ENCODE peak calls at places on chromosomes 5 and 9, in six cellular contexts. P, E, B, G, N and A are unnamed samples.

GRCh38 chr5:157280927-157281326 is 15.0 kb downstream of the CYFIP2 start:
- DNase-seq in G (no peak), N (no peak), P (no peak), E (no peak), B (no peak), A (no peak)

GRCh38 chr9:112032733-112033132 is 136.1 kb downstream of the UGCG start:
- DNase-seq in E (no peak), N (no peak), P (no peak), G (no peak), B (no peak), A (no peak)

GRCh38 chr5:31663519-31663918 is 24.6 kb downstream of the PDZD2 start:
- DNase-seq in B (no peak), P (no peak), N (no peak), G (no peak), E (no peak), A (no peak)

GRCh38 chr5:39274388-39275085 is 55.2 kb upstream of the FYB1 start:
- DNase-seq in N (no peak), E (no peak), P (no peak), G (no peak), B (no peak), A (no peak)

GRCh38 chr9:126421567-126422428 is 95.2 kb downstream of the MVB12B start:
- DNase-seq in E (peak; percentile 45), B (no peak), G (no peak), N (peak; percentile 84), P (no peak), A (no peak)

GRCh38 chr5:759111-759741 is 25.3 kb downstream of the ZDHHC11B start:
- DNase-seq in P (peak; percentile 61), B (no peak), E (peak; percentile 57), N (no peak), G (peak; percentile 5), A (no peak)

GRCh38 chr5:154823605-154824004 is 26.8 kb downstream of the FAXDC2 start:
- DNase-seq in B (no peak), E (no peak), G (no peak), N (no peak), P (no peak), A (no peak)

GRCh38 chr9:21708225-21708624 is 94.2 kb upstream of the MTAP start:
- DNase-seq in B (no peak), G (no peak), P (no peak), N (no peak), E (no peak), A (no peak)

GRCh38 chr9:111866976-111867375 is 29.6 kb upstream of the UGCG start:
- DNase-seq in G (no peak), E (no peak), P (no peak), N (no peak), B (no peak), A (peak; percentile 30)

GRCh38 chr9:87766697-87767096 is 40.8 kb downstream of the CTSL start:
- DNase-seq in B (no peak), G (peak; percentile 63), P (no peak), E (no peak), N (no peak), A (no peak)

GRCh38 chr9:19934301-19934868 is 145.5 kb upstream of the SLC24A2 start:
- DNase-seq in B (no peak), E (no peak), G (no peak), N (peak; percentile 46), P (no peak), A (no peak)

GRCh38 chr9:123316053-123316718 is 39.8 kb upstream of the CRB2 start:
- DNase-seq in P (no peak), B (no peak), N (no peak), E (no peak), G (no peak), A (no peak)

GRCh38 chr5:147968855-147969254 is 62.5 kb upstream of the C5orf46 start:
- DNase-seq in B (no peak), G (no peak), E (no peak), P (no peak), N (no peak), A (no peak)

GRCh38 chr9:127163409-127163808 is 41.0 kb upstream of the ANGPTL2 start:
- DNase-seq in E (no peak), B (no peak), G (no peak), N (no peak), P (no peak), A (no peak)

GRCh38 chr9:131100445-131100844 is 4.1 kb downstream of the AIF1L start:
- DNase-seq in B (no peak), P (no peak), N (peak; percentile 97), E (no peak), G (no peak), A (no peak)

GRCh38 chr9:28443461-28443860 is 870.2 kb upstream of the C9orf72 start:
- DNase-seq in P (no peak), G (no peak), N (no peak), B (no peak), E (no peak), A (no peak)

GRCh38 chr5:10854526-10855277 is 93.7 kb upstream of the DAP start:
- DNase-seq in P (no peak), G (no peak), N (no peak), B (no peak), E (peak; percentile 60), A (no peak)

GRCh38 chr9:72292184-72292787 is 72.7 kb downstream of the ZFAND5 start:
- DNase-seq in E (no peak), P (no peak), N (no peak), B (no peak), G (no peak), A (no peak)

GRCh38 chr5:74579215-74579614 is 61.3 kb downstream of the ENC1 start:
- DNase-seq in G (no peak), B (peak; percentile 16), P (no peak), E (no peak), N (no peak), A (no peak)

GRCh38 chr9:101691657-101692056 is 46.8 kb downstream of the GRIN3A start:
- DNase-seq in E (no peak), G (no peak), B (no peak), P (no peak), N (no peak), A (no peak)

GRCh38 chr5:16690243-16690839 is 73.5 kb upstream of the RETREG1 start:
- DNase-seq in P (peak; percentile 67), G (peak; percentile 16), N (no peak), E (no peak), B (no peak), A (no peak)

GRCh38 chr9:82720515-82720914 is 342.4 kb downstream of the RASEF start:
- DNase-seq in P (no peak), N (no peak), B (no peak), E (no peak), G (no peak), A (no peak)

GRCh38 chr5:94498199-94498598 is 120.2 kb downstream of the KIAA0825 start:
- DNase-seq in P (no peak), G (no peak), N (no peak), E (no peak), B (no peak), A (no peak)

DNA sequence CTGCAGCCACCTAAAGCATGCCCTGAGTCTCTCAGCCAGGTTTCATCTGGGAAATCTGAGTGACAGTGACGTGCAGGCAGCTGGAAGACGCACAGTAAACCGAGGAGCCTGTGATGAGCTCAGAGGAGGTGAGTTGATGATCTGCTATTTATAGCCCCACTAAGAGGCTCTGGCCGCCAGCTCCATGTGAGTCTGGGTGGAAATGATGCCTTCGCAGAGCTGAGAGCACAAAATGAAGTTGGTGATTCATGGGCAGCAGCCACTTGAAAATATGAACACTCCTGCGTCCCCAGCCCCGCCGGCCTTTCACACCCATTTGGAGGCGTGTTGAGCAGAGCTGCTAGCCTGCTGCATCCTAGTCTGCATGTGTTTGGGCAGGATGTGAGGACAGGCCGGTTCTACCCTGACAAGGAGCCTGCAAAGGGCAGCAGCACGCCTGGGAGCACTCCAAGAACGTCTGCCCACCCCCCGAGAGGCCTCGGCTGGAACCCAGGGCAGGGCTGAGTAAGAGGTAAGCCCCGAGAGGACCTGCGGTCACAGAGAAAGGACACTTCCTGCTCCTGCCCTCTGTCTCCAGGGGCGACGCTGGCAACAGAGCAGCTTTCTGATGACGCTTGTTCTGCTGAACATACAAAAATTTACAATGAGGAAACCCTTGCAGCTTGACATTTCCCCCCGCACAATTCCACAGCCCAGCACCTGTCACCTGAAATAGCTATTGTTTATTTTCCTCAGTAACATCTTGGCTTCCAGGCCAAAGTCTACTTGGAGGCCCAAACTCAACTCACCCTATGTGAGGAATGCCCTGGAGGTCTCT is 25.1 kb upstream of the CDKN2AIPNL start:
- DNase-seq in B (peak; percentile 27), P (no peak), N (peak; percentile 85), E (peak; percentile 88), G (peak; percentile 77), A (peak; percentile 74)
- H3K27ac ChIP-seq in B (peak overlapping the region; percentile 30), P (no peak overlapping the region), N (peak overlapping the region; percentile 91), E (peak overlapping the region; percentile 91), G (peak overlapping the region; percentile 64), A (peak overlapping the region; percentile 97)

GRCh38 chr9:136587944-136588662 is 42.3 kb upstream of the NOTCH1 start:
- DNase-seq in E (no peak), G (no peak), P (peak; percentile 77), B (no peak), N (no peak), A (no peak)
- H3K4me3 ChIP-seq in E (peak overlapping the region; percentile 14), G (no peak overlapping the region), P (peak overlapping the region; percentile 36), B (peak overlapping the region; percentile 58), N (no peak overlapping the region), A (no peak overlapping the region)

GRCh38 chr9:98625728-98626127 is 83.0 kb downstream of the GABBR2 start:
- DNase-seq in B (no peak), N (no peak), E (no peak), G (no peak), P (no peak), A (no peak)
- H3K27me3 ChIP-seq in B (no peaks in the 10 kb centered on the region), N (no peaks in the 10 kb centered on the region), E (peaks cover 8% of the 10 kb centered on the region), G (peaks cover 7% of the 10 kb centered on the region), P (no peaks in the 10 kb centered on the region), A (peaks cover 24% of the 10 kb centered on the region)

DNA sequence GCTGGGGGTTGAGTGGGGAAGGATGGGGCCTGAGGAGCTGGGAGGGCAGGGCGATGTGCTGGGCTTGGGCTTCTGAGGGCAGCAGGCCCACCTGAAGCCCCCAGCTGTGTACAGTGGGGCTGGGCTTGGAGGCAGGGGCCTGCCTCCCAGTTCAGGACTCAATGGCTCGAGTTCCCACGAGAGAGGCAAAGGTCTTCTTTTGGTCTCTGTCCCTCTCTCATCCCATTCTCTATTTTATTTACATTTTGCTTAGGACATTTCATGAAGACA is 180.6 kb downstream of the MACROH2A1 start:
- DNase-seq in E (no peak), N (no peak), G (no peak), B (no peak), P (no peak), A (no peak)
- H3K27ac ChIP-seq in E (no peak overlapping the region), N (no peak overlapping the region), G (no peak overlapping the region), B (no peak overlapping the region), P (no peak overlapping the region), A (no peak overlapping the region)

GRCh38 chr9:136662326-136662655 is 425 bp upstream of the EGFL7 start:
- DNase-seq in E (no peak), N (no peak), B (no peak), G (no peak), P (no peak), A (no peak)
- H3K4me3 ChIP-seq in E (peak overlapping the region; percentile 69), N (no peak overlapping the region), B (no peak overlapping the region), G (no peak overlapping the region), P (no peak overlapping the region), A (no peak overlapping the region)

DNA sequence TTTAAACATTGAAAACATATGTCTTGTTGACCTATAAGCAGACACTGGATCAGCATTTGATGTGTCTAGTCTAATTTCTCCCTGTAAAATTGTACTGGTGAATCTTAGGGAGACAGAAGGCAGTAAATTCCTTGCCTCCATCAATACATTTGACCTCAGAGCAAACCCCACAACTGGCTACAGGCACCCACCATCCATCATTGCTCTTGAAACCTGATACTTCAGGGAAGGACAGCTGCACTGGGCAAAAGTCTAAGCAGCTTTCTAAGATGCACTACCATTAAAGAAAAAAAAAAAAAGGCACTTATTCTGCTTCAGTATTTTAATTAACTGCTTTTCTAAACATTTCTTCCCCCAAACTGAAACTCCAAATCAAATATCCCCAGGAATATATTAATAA is 1051.3 kb upstream of the DMAC1 start:
- DNase-seq in P (no peak), N (no peak), E (no peak), G (no peak), B (no peak), A (no peak)
- H3K27me3 ChIP-seq in P (no peaks in the 10 kb centered on the region), N (peaks cover 3% of the 10 kb centered on the region), E (peaks cover 20% of the 10 kb centered on the region), G (no peaks in the 10 kb centered on the region), B (peaks cover 5% of the 10 kb centered on the region), A (no peaks in the 10 kb centered on the region)